ENCODE peak calls at places on chromosomes 3 and 15, in nine cellular contexts. I, B, Z, K, F, S, P, V and A are unnamed samples.

GRCh38 chr3:154690413-154690812 is 260.4 kb upstream of the GPR149 start:
- DNase-seq in F (no peak), V (no peak), K (no peak), Z (no peak), B (no peak), S (no peak), I (no peak), P (no peak), A (no peak)

GRCh38 chr15:27763514-27763913 is 335.6 kb downstream of the OCA2 start:
- DNase-seq in Z (no peak), V (no peak), I (no peak), F (no peak), P (no peak), S (no peak), B (no peak), K (no peak), A (peak; percentile 75)

GRCh38 chr3:129633751-129634481 is 27.4 kb upstream of the PLXND1 start:
- DNase-seq in K (no peak), V (no peak), I (no peak), S (no peak), Z (no peak), P (no peak), F (peak; percentile 62), B (no peak), A (no peak)

GRCh38 chr3:50003216-50003615 is 63.3 kb downstream of the RBM6 start:
- DNase-seq in S (no peak), B (no peak), P (no peak), I (no peak), Z (no peak), F (no peak), V (peak; percentile 32), K (no peak), A (no peak)

GRCh38 chr3:11668243-11669232 is 24.8 kb upstream of the VGLL4 start:
- DNase-seq in K (no peak), Z (no peak), F (no peak), S (no peak), I (no peak), P (no peak), V (no peak), B (no peak), A (peak; percentile 39)

GRCh38 chr3:102096066-102096465 is 246.8 kb downstream of the NFKBIZ start:
- DNase-seq in Z (no peak), K (no peak), V (no peak), F (no peak), P (no peak), I (no peak), S (no peak), B (no peak), A (no peak)

GRCh38 chr3:132570011-132570410 is 27.1 kb upstream of the ACKR4 start:
- DNase-seq in K (no peak), F (no peak), Z (no peak), V (no peak), P (no peak), B (no peak), I (no peak), S (no peak), A (no peak)

GRCh38 chr3:66000506-66000905 is 38.2 kb downstream of the MAGI1 start:
- DNase-seq in V (no peak), S (no peak), I (no peak), B (no peak), P (no peak), F (no peak), K (no peak), Z (no peak), A (no peak)

GRCh38 chr3:45095916-45096526 is 50.2 kb downstream of the CDCP1 start:
- DNase-seq in V (no peak), Z (no peak), F (no peak), K (no peak), S (no peak), B (no peak), P (no peak), I (no peak), A (no peak)

GRCh38 chr3:45088959-45089358 is 57.2 kb downstream of the CDCP1 start:
- DNase-seq in V (no peak), F (no peak), B (no peak), K (no peak), P (no peak), S (no peak), Z (no peak), I (no peak), A (no peak)

GRCh38 chr3:45090855-45091254 is 55.3 kb downstream of the CDCP1 start:
- DNase-seq in F (no peak), P (no peak), S (no peak), Z (no peak), B (no peak), V (no peak), I (no peak), K (no peak), A (no peak)

GRCh38 chr3:45088543-45088942 is 57.6 kb downstream of the CDCP1 start:
- DNase-seq in Z (no peak), S (peak; percentile 31), V (no peak), F (no peak), P (no peak), K (no peak), I (peak; percentile 44), B (no peak), A (no peak)

DNA sequence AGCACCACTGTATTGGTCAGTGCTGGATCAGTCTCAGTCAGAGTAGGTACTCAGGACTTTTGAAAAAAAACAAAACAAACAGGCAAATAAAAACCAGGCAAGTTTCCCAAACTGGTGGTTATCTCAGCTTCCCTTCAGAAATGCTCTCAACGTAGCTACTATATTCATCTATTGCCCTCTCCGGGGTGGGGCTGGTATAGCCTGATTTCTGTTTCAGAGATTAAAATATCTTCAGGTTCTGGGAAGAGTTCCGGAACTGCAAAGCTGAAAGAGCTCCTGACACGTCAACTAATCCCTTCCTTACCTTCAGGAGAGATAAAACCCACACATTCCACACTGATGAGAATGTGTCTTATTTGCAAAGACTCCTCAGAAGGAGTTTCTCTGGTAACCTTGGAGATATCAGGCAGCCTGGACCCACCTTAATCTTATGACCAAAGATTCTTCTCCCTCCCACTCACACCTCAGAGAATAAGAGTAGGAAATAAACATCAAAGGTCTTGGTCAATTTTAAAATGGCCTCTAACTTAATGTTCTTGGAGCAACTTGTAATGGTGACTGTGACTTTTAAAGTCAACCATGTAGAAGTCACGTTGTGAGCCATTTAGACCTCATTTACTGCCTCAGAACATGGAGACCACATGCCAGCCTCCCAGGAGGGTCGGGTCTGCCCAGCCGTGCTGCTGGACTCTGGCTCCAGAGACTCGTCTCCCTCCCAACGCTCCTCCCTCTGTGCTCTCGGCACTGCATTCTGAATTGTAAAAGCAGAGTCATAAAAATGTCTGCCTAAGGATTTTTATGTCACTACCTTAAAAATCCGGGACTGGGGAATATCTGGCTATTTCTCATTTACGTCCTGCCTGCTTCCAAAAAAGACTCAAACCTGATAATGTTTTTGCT is 53.8 kb downstream of the CDCP1 start:
- DNase-seq in P (no peak), Z (no peak), K (no peak), V (peak; percentile 71), B (peak; percentile 40), F (peak; percentile 99), I (no peak), S (peak; percentile 71), A (no peak)
- TF ChIP-seq CTCF in P (no peak), Z (no peak), K (no peak), V (no peak), B (no peak), F (peak; percentile 36), I (no peak), S (no peak), A (no peak)

GRCh38 chr3:197500812-197501211 is 55.0 kb downstream of the BDH1 start:
- DNase-seq in S (no peak), K (no peak), P (no peak), Z (no peak), B (no peak), I (no peak), F (no peak), V (no peak), A (no peak)

GRCh38 chr3:197503652-197504051 is 52.1 kb downstream of the BDH1 start:
- DNase-seq in S (no peak), P (no peak), B (no peak), K (no peak), V (no peak), Z (no peak), I (no peak), F (no peak), A (no peak)

GRCh38 chr3:197501496-197501878 is 54.3 kb downstream of the BDH1 start:
- DNase-seq in I (no peak), K (no peak), V (peak; percentile 38), B (no peak), S (no peak), Z (no peak), F (no peak), P (no peak), A (no peak)

GRCh38 chr3:197504239-197505191 is 51.3 kb downstream of the BDH1 start:
- DNase-seq in P (peak; percentile 28), S (no peak), Z (no peak), I (no peak), K (no peak), B (peak; percentile 56), V (no peak), F (no peak), A (no peak)

DNA sequence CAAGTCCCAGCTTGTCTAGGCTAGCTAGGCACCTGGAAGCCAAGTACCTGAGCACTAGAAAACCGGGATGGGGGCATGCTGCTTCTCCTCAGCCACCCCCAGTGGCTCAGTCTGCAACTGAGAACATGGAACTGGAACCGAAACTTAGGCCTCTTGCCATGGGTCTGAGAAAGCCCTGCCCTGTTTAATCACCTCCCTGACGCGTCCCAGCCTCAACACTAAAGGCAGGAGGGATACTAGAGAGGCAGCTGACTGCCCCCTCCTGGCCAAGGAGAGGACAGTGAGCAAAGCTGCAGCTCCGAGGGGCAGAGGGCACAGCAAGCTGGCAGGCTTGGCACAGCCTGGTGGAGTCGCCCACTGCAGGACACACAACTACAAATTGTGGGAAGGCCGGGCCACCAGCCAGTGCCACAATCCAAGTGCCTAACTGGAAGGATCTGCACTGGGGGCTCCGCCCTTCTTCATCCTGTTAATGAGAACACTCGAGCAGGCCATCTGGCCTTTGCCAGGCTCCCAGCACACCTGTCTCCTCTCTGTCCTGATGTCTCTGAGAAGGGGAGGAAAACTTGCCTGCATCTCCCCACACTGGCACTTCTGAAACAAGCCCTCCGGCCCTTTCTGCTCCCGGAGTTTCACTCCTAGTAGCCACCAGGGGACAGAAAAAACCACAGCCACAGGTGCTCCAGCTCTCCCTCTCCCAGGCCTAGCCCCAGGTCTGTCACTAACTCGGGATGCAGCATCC is 53.7 kb downstream of the BDH1 start:
- DNase-seq in P (peak; percentile 83), Z (no peak), V (peak; percentile 73), I (peak; percentile 75), B (peak; percentile 33), K (peak; percentile 86), S (peak; percentile 96), F (no peak), A (no peak)
- TF ChIP-seq CTCF in P (peak; percentile 76), Z (peak; percentile 57), V (peak; percentile 77), I (no peak), B (peak; percentile 54), K (peak; percentile 87), S (peak; percentile 89), F (peak; percentile 90), A (peak; percentile 42)

GRCh38 chr3:45838466-45838865 is 3.5 kb downstream of the LZTFL1 start:
- DNase-seq in Z (no peak), I (no peak), K (no peak), B (no peak), S (no peak), F (no peak), P (no peak), V (no peak), A (no peak)

GRCh38 chr3:45830121-45830520 is 11.8 kb downstream of the LZTFL1 start:
- DNase-seq in K (no peak), S (no peak), Z (no peak), F (no peak), P (no peak), I (no peak), V (no peak), B (no peak), A (no peak)

GRCh38 chr3:45826908-45827307 is 15.0 kb downstream of the LZTFL1 start:
- DNase-seq in Z (no peak), F (no peak), S (no peak), B (no peak), V (no peak), P (no peak), K (no peak), I (no peak), A (no peak)

GRCh38 chr3:45832691-45833090 is 9.2 kb downstream of the LZTFL1 start:
- DNase-seq in I (no peak), P (peak; percentile 27), F (no peak), Z (no peak), K (no peak), B (no peak), S (peak; percentile 51), V (no peak), A (no peak)
- TF ChIP-seq CTCF in I (no peak), P (peak; percentile 44), F (peak; percentile 52), Z (peak; percentile 55), K (peak; percentile 69), B (peak; percentile 7), S (peak; percentile 22), V (peak; percentile 27), A (peak; percentile 22)

GRCh38 chr15:85760049-85760448 is 34.7 kb downstream of the KLHL25 start:
- DNase-seq in B (no peak), K (no peak), V (no peak), I (no peak), S (no peak), F (no peak), Z (no peak), P (no peak), A (no peak)

GRCh38 chr15:85762039-85762755 is 32.5 kb downstream of the KLHL25 start:
- DNase-seq in S (no peak), P (no peak), F (no peak), K (no peak), B (no peak), I (no peak), V (no peak), Z (no peak), A (no peak)

GRCh38 chr15:85759391-85759790 is 35.3 kb downstream of the KLHL25 start:
- DNase-seq in Z (no peak), V (no peak), K (no peak), F (no peak), S (no peak), P (no peak), B (no peak), I (no peak), A (no peak)

GRCh38 chr15:85761635-85762034 is 33.1 kb downstream of the KLHL25 start:
- DNase-seq in I (no peak), F (no peak), B (no peak), Z (no peak), P (no peak), S (no peak), V (peak; percentile 71), K (no peak), A (no peak)

GRCh38 chr15:85760531-85761371 is 34.0 kb downstream of the KLHL25 start:
- DNase-seq in K (no peak), P (no peak), Z (no peak), S (no peak), F (no peak), I (no peak), V (no peak), B (no peak), A (no peak)
- TF ChIP-seq CTCF in K (peak; percentile 20), P (no peak), Z (no peak), S (peak; percentile 6), F (peak; percentile 29), I (no peak), V (peak; percentile 39), B (no peak), A (no peak)